ENCODE peak calls at places on chromosome 6, in nine cellular contexts. Q, D, O, E, X, J, A, H and G are unnamed samples.

GRCh38 chr6:81169166-81169565 is 583.3 kb downstream of the TENT5A start:
- DNase-seq in Q (no peak), D (no peak), O (no peak), E (no peak), X (no peak), J (no peak), A (no peak), H (no peak), G (no peak)

GRCh38 chr6:115393821-115394220 is 666.9 kb downstream of the FRK start:
- DNase-seq in Q (no peak), D (peak), O (no peak), E (no peak), X (no peak), J (no peak), A (no peak), H (no peak), G (no peak)

GRCh38 chr6:45376310-45377040 is 1.3 kb downstream of the SUPT3H start:
- DNase-seq in Q (no peak), D (no peak), O (no peak), E (peak), X (no peak), J (no peak), A (no peak), H (no peak), G (no peak)

GRCh38 chr6:49790340-49790739 is 3.3 kb upstream of the PGK2 start:
- DNase-seq in Q (no peak), D (no peak), O (no peak), E (no peak), X (no peak), J (no peak), A (no peak), H (no peak), G (no peak)

GRCh38 chr6:13308332-13308731 is 20.0 kb downstream of the TBC1D7 start:
- DNase-seq in Q (no peak), D (no peak), O (no peak), E (no peak), X (no peak), J (no peak), A (no peak), H (no peak), G (no peak)

GRCh38 chr6:7313505-7314165 is 636 bp upstream of the SSR1 start:
- DNase-seq in Q (no peak), D (no peak), O (no peak), E (no peak), X (no peak), J (no peak), A (no peak), H (no peak), G (no peak)

GRCh38 chr6:137808191-137808590 is 58.9 kb upstream of the TNFAIP3 start:
- DNase-seq in Q (no peak), D (no peak), O (no peak), E (peak), X (no peak), J (peak), A (no peak), H (no peak), G (no peak)

GRCh38 chr6:134425521-134426316 is 107.8 kb upstream of the SGK1 start:
- DNase-seq in Q (no peak), D (no peak), O (no peak), E (no peak), X (no peak), J (no peak), A (no peak), H (no peak), G (no peak)

GRCh38 chr6:150775804-150776203 is 89.7 kb upstream of the MTHFD1L start:
- DNase-seq in Q (no peak), D (peak), O (no peak), E (no peak), X (no peak), J (no peak), A (no peak), H (peak), G (no peak)

GRCh38 chr6:35919085-35919826 is 1.6 kb downstream of the SRPK1 start:
- DNase-seq in Q (no peak), D (no peak), O (no peak), E (peak), X (peak), J (no peak), A (no peak), H (no peak), G (no peak)

GRCh38 chr6:70411542-70411941 is 1.8 kb upstream of the FAM135A start:
- DNase-seq in Q (no peak), D (no peak), O (no peak), E (no peak), X (no peak), J (no peak), A (no peak), H (no peak), G (no peak)

GRCh38 chr6:116059713-116060571 is 749 bp downstream of the FRK start:
- DNase-seq in Q (no peak), D (no peak), O (no peak), E (no peak), X (peak), J (no peak), A (no peak), H (no peak), G (no peak)

GRCh38 chr6:107576852-107577251 is 86.9 kb downstream of the SOBP start:
- DNase-seq in Q (no peak), D (no peak), O (peak), E (peak), X (no peak), J (peak), A (no peak), H (no peak), G (no peak)

GRCh38 chr6:26354162-26354561 is 10.8 kb upstream of the BTN3A2 start:
- DNase-seq in Q (no peak), D (no peak), O (no peak), E (no peak), X (no peak), J (no peak), A (no peak), H (no peak), G (no peak)

GRCh38 chr6:169069361-169069760 is 184.3 kb downstream of the THBS2 start:
- DNase-seq in Q (no peak), D (no peak), O (no peak), E (no peak), X (no peak), J (no peak), A (no peak), H (no peak), G (no peak)

GRCh38 chr6:81938014-81938761 is 185.7 kb upstream of the TENT5A start:
- DNase-seq in Q (peak), D (no peak), O (peak), E (peak), X (no peak), J (peak), A (no peak), H (no peak), G (no peak)

GRCh38 chr6:105995403-105995699 is 90.8 kb upstream of the PRDM1 start:
- DNase-seq in Q (no peak), D (no peak), O (no peak), E (peak), X (no peak), J (no peak), A (no peak), H (no peak), G (no peak)

GRCh38 chr6:170257376-170257775 is 33.5 kb downstream of the DLL1 start:
- DNase-seq in Q (no peak), D (no peak), O (no peak), E (no peak), X (peak), J (no peak), A (no peak), H (no peak), G (peak)

GRCh38 chr6:40713002-40713719 is 126.0 kb upstream of the LRFN2 start:
- DNase-seq in Q (no peak), D (no peak), O (no peak), E (no peak), X (peak), J (no peak), A (no peak), H (no peak), G (no peak)

GRCh38 chr6:6803180-6803978 is 214.9 kb downstream of the LY86 start:
- DNase-seq in Q (peak), D (no peak), O (no peak), E (no peak), X (peak), J (no peak), A (peak), H (peak), G (no peak)

GRCh38 chr6:29424168-29424567 is 9.4 kb downstream of the OR12D1 start:
- DNase-seq in Q (no peak), D (no peak), O (no peak), E (no peak), X (no peak), J (no peak), A (no peak), H (no peak), G (no peak)

GRCh38 chr6:1562171-1562955 is 47.4 kb upstream of the FOXC1 start:
- DNase-seq in Q (no peak), D (no peak), O (no peak), E (no peak), X (no peak), J (no peak), A (no peak), H (no peak), G (no peak)